ENCODE peak calls at places on chromosomes 16 and 17, in ten cellular contexts. One of them, this sample, is unnamed.

GRCh38 chr17:79623786-79624657 is 13.2 kb upstream of the RBFOX3 start:
- DNase-seq in Kasumi-1: no peak
- DNase-seq in small intestine: no peak
- DNase-seq in lung: no peak
- DNase-seq in AG08395: no peak
- DNase-seq in CMK: no peak
- DNase-seq in cardiac fibroblast: no peak
- DNase-seq in ascending aorta: peak
- DNase-seq in HT1080: no peak
- DNase-seq in NCI-H1092 treated with DMSO at 0.1 percent for 48 hours: no peak
- DNase-seq in this sample: no peak

GRCh38 chr17:16449121-16449570 is 33.8 kb downstream of the TRPV2 start:
- DNase-seq in cardiac fibroblast: no peak
- DNase-seq in lung: no peak
- DNase-seq in small intestine: no peak
- DNase-seq in CMK: no peak
- DNase-seq in HT1080: peak
- DNase-seq in ascending aorta: no peak
- DNase-seq in AG08395: peak
- DNase-seq in Kasumi-1: no peak
- DNase-seq in NCI-H1092 treated with DMSO at 0.1 percent for 48 hours: no peak
- DNase-seq in this sample: no peak

GRCh38 chr17:78935419-78936323 is 10.5 kb upstream of the TIMP2 start:
- DNase-seq in Kasumi-1: no peak
- DNase-seq in small intestine: no peak
- DNase-seq in HT1080: peak
- DNase-seq in ascending aorta: peak
- DNase-seq in lung: peak
- DNase-seq in NCI-H1092 treated with DMSO at 0.1 percent for 48 hours: no peak
- DNase-seq in CMK: no peak
- DNase-seq in AG08395: peak
- DNase-seq in cardiac fibroblast: peak
- DNase-seq in this sample: no peak

GRCh38 chr16:72210571-72210970 is 38.6 kb upstream of the PMFBP1 start:
- DNase-seq in HT1080: no peak
- DNase-seq in AG08395: no peak
- DNase-seq in cardiac fibroblast: no peak
- DNase-seq in CMK: no peak
- DNase-seq in small intestine: no peak
- DNase-seq in Kasumi-1: no peak
- DNase-seq in ascending aorta: no peak
- DNase-seq in lung: no peak
- DNase-seq in NCI-H1092 treated with DMSO at 0.1 percent for 48 hours: no peak
- DNase-seq in this sample: no peak

GRCh38 chr17:2084766-2085647 is 30.1 kb downstream of the HIC1 start:
- DNase-seq in NCI-H1092 treated with DMSO at 0.1 percent for 48 hours: no peak
- DNase-seq in Kasumi-1: no peak
- DNase-seq in cardiac fibroblast: peak
- DNase-seq in ascending aorta: no peak
- DNase-seq in HT1080: no peak
- DNase-seq in lung: no peak
- DNase-seq in CMK: no peak
- DNase-seq in small intestine: peak
- DNase-seq in AG08395: peak
- DNase-seq in this sample: peak

GRCh38 chr17:65447823-65448222 is 113.6 kb downstream of the AXIN2 start:
- DNase-seq in Kasumi-1: no peak
- DNase-seq in lung: no peak
- DNase-seq in small intestine: no peak
- DNase-seq in AG08395: no peak
- DNase-seq in ascending aorta: no peak
- DNase-seq in cardiac fibroblast: no peak
- DNase-seq in CMK: no peak
- DNase-seq in NCI-H1092 treated with DMSO at 0.1 percent for 48 hours: no peak
- DNase-seq in HT1080: no peak
- DNase-seq in this sample: no peak

GRCh38 chr16:57256601-57257395 is 11.7 kb downstream of the ARL2BP start:
- DNase-seq in cardiac fibroblast: no peak
- DNase-seq in small intestine: no peak
- DNase-seq in NCI-H1092 treated with DMSO at 0.1 percent for 48 hours: no peak
- DNase-seq in HT1080: no peak
- DNase-seq in lung: no peak
- DNase-seq in Kasumi-1: no peak
- DNase-seq in ascending aorta: peak
- DNase-seq in CMK: no peak
- DNase-seq in AG08395: no peak
- DNase-seq in this sample: no peak

GRCh38 chr17:76517638-76518038 is 16.4 kb upstream of the RHBDF2 start:
- DNase-seq in AG08395: no peak
- DNase-seq in lung: no peak
- DNase-seq in small intestine: no peak
- DNase-seq in Kasumi-1: no peak
- DNase-seq in cardiac fibroblast: no peak
- DNase-seq in NCI-H1092 treated with DMSO at 0.1 percent for 48 hours: no peak
- DNase-seq in ascending aorta: no peak
- DNase-seq in CMK: no peak
- DNase-seq in HT1080: no peak
- DNase-seq in this sample: no peak

GRCh38 chr17:36813957-36814356 is 123.3 kb upstream of the LHX1 start:
- DNase-seq in CMK: no peak
- DNase-seq in NCI-H1092 treated with DMSO at 0.1 percent for 48 hours: no peak
- DNase-seq in ascending aorta: no peak
- DNase-seq in Kasumi-1: no peak
- DNase-seq in AG08395: no peak
- DNase-seq in lung: no peak
- DNase-seq in small intestine: no peak
- DNase-seq in cardiac fibroblast: no peak
- DNase-seq in HT1080: no peak
- DNase-seq in this sample: no peak

GRCh38 chr16:28873543-28874201 is 4.6 kb upstream of the ATP2A1 start:
- DNase-seq in HT1080: no peak
- DNase-seq in Kasumi-1: peak
- DNase-seq in CMK: no peak
- DNase-seq in cardiac fibroblast: no peak
- DNase-seq in ascending aorta: no peak
- DNase-seq in NCI-H1092 treated with DMSO at 0.1 percent for 48 hours: no peak
- DNase-seq in AG08395: peak
- DNase-seq in lung: no peak
- DNase-seq in small intestine: no peak
- DNase-seq in this sample: no peak

GRCh38 chr17:41212524-41213169 is 13.8 kb upstream of the KRTAP9-2 start:
- DNase-seq in Kasumi-1: no peak
- DNase-seq in ascending aorta: no peak
- DNase-seq in NCI-H1092 treated with DMSO at 0.1 percent for 48 hours: peak
- DNase-seq in HT1080: no peak
- DNase-seq in cardiac fibroblast: no peak
- DNase-seq in AG08395: no peak
- DNase-seq in small intestine: no peak
- DNase-seq in CMK: no peak
- DNase-seq in lung: no peak
- DNase-seq in this sample: no peak

GRCh38 chr16:82263456-82264159 is 93.6 kb upstream of the MPHOSPH6 start:
- DNase-seq in NCI-H1092 treated with DMSO at 0.1 percent for 48 hours: peak
- DNase-seq in CMK: peak
- DNase-seq in Kasumi-1: peak
- DNase-seq in cardiac fibroblast: peak
- DNase-seq in HT1080: peak
- DNase-seq in small intestine: peak
- DNase-seq in AG08395: peak
- DNase-seq in lung: peak
- DNase-seq in ascending aorta: peak
- DNase-seq in this sample: peak

GRCh38 chr17:68821860-68822693 is 133.1 kb downstream of the ABCA8 start:
- DNase-seq in CMK: no peak
- DNase-seq in Kasumi-1: no peak
- DNase-seq in small intestine: no peak
- DNase-seq in cardiac fibroblast: peak
- DNase-seq in AG08395: peak
- DNase-seq in HT1080: peak
- DNase-seq in ascending aorta: no peak
- DNase-seq in NCI-H1092 treated with DMSO at 0.1 percent for 48 hours: no peak
- DNase-seq in lung: no peak
- DNase-seq in this sample: peak

GRCh38 chr17:15782809-15783208 is 50.7 kb downstream of the TBC1D26 start:
- DNase-seq in NCI-H1092 treated with DMSO at 0.1 percent for 48 hours: no peak
- DNase-seq in Kasumi-1: no peak
- DNase-seq in CMK: no peak
- DNase-seq in ascending aorta: no peak
- DNase-seq in cardiac fibroblast: peak
- DNase-seq in small intestine: peak
- DNase-seq in HT1080: no peak
- DNase-seq in lung: peak
- DNase-seq in AG08395: peak
- DNase-seq in this sample: no peak

GRCh38 chr17:78329263-78330059 is 30.4 kb downstream of the SOCS3 start:
- DNase-seq in AG08395: peak
- DNase-seq in small intestine: no peak
- DNase-seq in CMK: no peak
- DNase-seq in lung: no peak
- DNase-seq in NCI-H1092 treated with DMSO at 0.1 percent for 48 hours: no peak
- DNase-seq in cardiac fibroblast: peak
- DNase-seq in Kasumi-1: peak
- DNase-seq in ascending aorta: no peak
- DNase-seq in HT1080: peak
- DNase-seq in this sample: peak

GRCh38 chr17:61131555-61131954 is 268.1 kb upstream of the TBX2 start:
- DNase-seq in ascending aorta: no peak
- DNase-seq in AG08395: no peak
- DNase-seq in small intestine: no peak
- DNase-seq in Kasumi-1: no peak
- DNase-seq in HT1080: no peak
- DNase-seq in NCI-H1092 treated with DMSO at 0.1 percent for 48 hours: no peak
- DNase-seq in lung: no peak
- DNase-seq in CMK: no peak
- DNase-seq in cardiac fibroblast: no peak
- DNase-seq in this sample: no peak

GRCh38 chr17:66518677-66519076 is 216.3 kb downstream of the PRKCA start:
- DNase-seq in CMK: no peak
- DNase-seq in lung: no peak
- DNase-seq in HT1080: no peak
- DNase-seq in cardiac fibroblast: no peak
- DNase-seq in AG08395: no peak
- DNase-seq in small intestine: no peak
- DNase-seq in ascending aorta: no peak
- DNase-seq in NCI-H1092 treated with DMSO at 0.1 percent for 48 hours: no peak
- DNase-seq in Kasumi-1: no peak
- DNase-seq in this sample: no peak

GRCh38 chr16:11333696-11334095 is 11.6 kb upstream of the RMI2 start:
- DNase-seq in CMK: no peak
- DNase-seq in small intestine: no peak
- DNase-seq in AG08395: no peak
- DNase-seq in ascending aorta: no peak
- DNase-seq in HT1080: no peak
- DNase-seq in NCI-H1092 treated with DMSO at 0.1 percent for 48 hours: no peak
- DNase-seq in Kasumi-1: no peak
- DNase-seq in cardiac fibroblast: no peak
- DNase-seq in lung: no peak
- DNase-seq in this sample: no peak

GRCh38 chr16:11620243-11621003 is 33.7 kb upstream of the LITAF start:
- DNase-seq in lung: no peak
- DNase-seq in HT1080: no peak
- DNase-seq in AG08395: no peak
- DNase-seq in CMK: no peak
- DNase-seq in Kasumi-1: no peak
- DNase-seq in cardiac fibroblast: no peak
- DNase-seq in NCI-H1092 treated with DMSO at 0.1 percent for 48 hours: no peak
- DNase-seq in ascending aorta: no peak
- DNase-seq in small intestine: no peak
- DNase-seq in this sample: no peak